ENCODE peak calls at places on chromosomes 16 and 17, in four cellular contexts. I is HepG2, X is K562, T is HCT116. Z is an unnamed sample.

GRCh38 chr17:34519286-34519685 is 60.1 kb upstream of the TMEM132E start:
- DNase-seq in X (peak; percentile 58), I (peak; percentile 8), T (no peak), Z (no peak)

GRCh38 chr17:66415366-66416206 is 113.2 kb downstream of the PRKCA start:
- DNase-seq in X (no peak), I (peak; percentile 99), T (no peak), Z (no peak)

GRCh38 chr16:66977341-66978113 is 10.9 kb upstream of the CES4A start:
- DNase-seq in I (peak; percentile 82), T (peak; percentile 60), X (peak; percentile 91), Z (peak; percentile 51)

GRCh38 chr16:25692307-25692706 is 548 bp downstream of the HS3ST4 start:
- DNase-seq in T (no peak), I (no peak), X (no peak), Z (no peak)

GRCh38 chr17:59366773-59367656 is 35.6 kb downstream of the YPEL2 start:
- DNase-seq in X (no peak), I (peak; percentile 98), T (no peak), Z (no peak)

GRCh38 chr17:2172447-2172938 is 117.6 kb downstream of the HIC1 start:
- DNase-seq in X (no peak), T (no peak), I (no peak), Z (no peak)

GRCh38 chr16:28534542-28535373 is 4.0 kb downstream of the NUPR1 start:
- DNase-seq in T (no peak), X (no peak), I (no peak), Z (no peak)

GRCh38 chr17:40310882-40311391 is 2.0 kb downstream of the RARA start:
- DNase-seq in X (no peak), T (no peak), I (no peak), Z (no peak)

GRCh38 chr16:88965826-88966480 is 11.1 kb downstream of the CBFA2T3 start:
- DNase-seq in T (no peak), I (no peak), X (no peak), Z (no peak)

GRCh38 chr17:53313746-53314145 is 509.0 kb upstream of the KIF2B start:
- DNase-seq in T (no peak), I (no peak), X (no peak), Z (no peak)

GRCh38 chr16:64225696-64226095 is 896.2 kb downstream of the CDH11 start:
- DNase-seq in X (no peak), I (no peak), T (no peak), Z (no peak)

GRCh38 chr17:13688716-13689115 is 87.0 kb upstream of the HS3ST3A1 start:
- DNase-seq in X (no peak), T (no peak), I (no peak), Z (no peak)

GRCh38 chr17:63405741-63406261 is 40.3 kb downstream of the CYB561 start:
- DNase-seq in T (peak; percentile 62), I (peak; percentile 67), X (peak; percentile 73), Z (no peak)

GRCh38 chr16:8631818-8632217 is 10.3 kb downstream of the METTL22 start:
- DNase-seq in X (no peak), I (no peak), T (no peak), Z (no peak)
- H3K36me3 ChIP-seq in X (peaks cover 93% of the 10 kb centered on the region), I (peaks cover 64% of the 10 kb centered on the region), T (peaks cover 52% of the 10 kb centered on the region), Z (peaks cover 5% of the 10 kb centered on the region)

GRCh38 chr17:45244725-45245656 is 16.9 kb downstream of the SPATA32 start:
- DNase-seq in T (no peak), I (peak; percentile 67), X (no peak), Z (no peak)

GRCh38 chr17:45241315-45242011 is 19.8 kb downstream of the FMNL1 start:
- DNase-seq in T (no peak), X (no peak), I (no peak), Z (no peak)

GRCh38 chr17:45242015-45242414 is 19.9 kb downstream of the SPATA32 start:
- DNase-seq in X (no peak), I (no peak), T (no peak), Z (no peak)

GRCh38 chr17:45246338-45246737 is 15.6 kb downstream of the SPATA32 start:
- DNase-seq in T (no peak), I (no peak), X (no peak), Z (no peak)

DNA sequence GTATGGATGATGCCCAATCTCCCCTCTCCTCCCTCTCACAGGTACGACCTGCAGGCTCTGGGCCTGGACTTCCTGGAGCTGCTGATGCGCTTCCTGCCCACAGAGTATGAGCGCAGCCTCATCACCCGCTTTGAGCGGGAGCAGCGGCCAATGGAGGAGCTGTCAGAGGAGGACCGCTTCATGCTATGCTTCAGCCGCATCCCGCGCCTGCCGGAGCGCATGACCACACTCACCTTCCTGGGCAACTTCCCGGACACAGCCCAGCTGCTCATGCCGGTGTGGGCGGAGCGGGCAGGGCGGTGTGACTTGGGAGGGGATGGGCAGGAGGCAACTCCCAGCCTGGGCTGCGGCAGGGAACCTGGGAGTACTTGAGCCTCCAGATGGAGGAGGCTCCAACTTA is 18.1 kb downstream of the SPATA32 start:
- DNase-seq in I (no peak), X (no peak), T (no peak), Z (no peak)
- TF ChIP-seq TCF7L2 in I (no peak), X (no peak), T (no peak), Z (no peak)

GRCh38 chr17:81270279-81270678 is 24.8 kb downstream of the SLC38A10 start:
- DNase-seq in X (no peak), I (no peak), T (no peak), Z (no peak)
- H3K36me3 ChIP-seq in X (peaks cover 71% of the 10 kb centered on the region), I (peaks cover 48% of the 10 kb centered on the region), T (peaks cover 52% of the 10 kb centered on the region), Z (peaks cover 18% of the 10 kb centered on the region)

DNA sequence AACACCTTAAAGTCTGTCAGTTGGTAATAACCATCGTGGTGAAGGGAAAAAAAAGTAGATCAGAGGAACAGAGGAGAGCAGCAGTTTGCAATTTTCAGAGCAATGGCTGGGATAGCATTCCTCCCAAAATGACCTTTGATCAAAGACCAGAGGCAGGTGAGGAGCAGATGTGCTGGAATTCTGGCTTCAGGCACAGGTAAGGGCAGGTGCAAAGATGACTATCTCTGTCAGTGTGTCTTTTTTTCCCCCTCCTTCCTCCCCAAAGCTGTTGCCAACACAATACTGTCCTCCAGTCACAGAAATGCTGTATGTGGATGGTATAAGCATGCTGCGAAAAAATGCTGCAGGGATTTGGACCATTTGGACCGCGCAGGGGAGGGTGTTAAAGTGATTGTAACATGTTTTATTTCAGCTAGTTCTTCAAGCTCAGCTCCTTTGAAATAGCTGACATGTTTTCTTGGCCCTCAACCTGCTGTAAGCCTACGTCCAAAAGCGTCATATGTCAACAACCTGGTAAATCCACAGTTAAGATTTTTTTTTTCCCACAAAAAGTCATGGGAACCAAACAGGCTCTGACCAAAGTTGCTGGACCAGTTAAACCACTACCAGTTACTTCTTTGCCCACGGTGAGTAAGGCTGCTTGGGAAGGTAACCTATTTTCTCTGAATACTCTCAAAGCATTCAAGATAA is 166.5 kb downstream of the XYLT1 start:
- DNase-seq in I (no peak), T (peak; percentile 22), X (no peak), Z (no peak)
- TF ChIP-seq TCF7L2 in I (no peak), T (no peak), X (no peak), Z (no peak)

DNA sequence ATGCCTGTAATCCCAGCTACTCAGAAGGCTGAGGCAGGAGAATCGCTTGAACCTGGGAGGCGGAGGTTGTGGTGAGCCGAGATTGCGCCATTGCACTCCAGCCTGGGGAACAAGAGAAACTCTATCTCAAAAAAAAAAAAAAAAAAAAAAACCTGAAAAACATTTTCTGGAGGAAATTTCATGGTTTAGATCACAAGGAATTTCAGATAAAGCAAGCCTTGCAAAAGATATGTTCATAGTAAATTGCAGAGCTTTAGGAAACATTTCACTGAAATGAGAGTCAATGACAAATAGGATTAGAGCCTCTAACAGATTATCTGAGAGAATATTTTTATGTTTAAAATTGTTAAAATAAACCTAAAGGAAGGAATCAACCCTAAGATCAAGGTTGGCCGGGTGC is 3.2 kb downstream of the TAF15 start:
- DNase-seq in X (no peak), T (no peak), I (no peak), Z (no peak)
- H3K36me3 ChIP-seq in X (peaks cover 62% of the 10 kb centered on the region), T (peaks cover 20% of the 10 kb centered on the region), I (no peaks in the 10 kb centered on the region), Z (peaks cover 12% of the 10 kb centered on the region)

GRCh38 chr17:69059458-69060205 is 1.1 kb downstream of the ABCA9 start:
- DNase-seq in X (no peak), I (no peak), T (no peak), Z (no peak)
- TF ChIP-seq TCF7L2 in X (no peak), I (no peak), T (no peak), Z (no peak)

Z was measured in Panc1.